ENCODE peak calls at places on chromosomes 1 and 21, in nine cellular contexts. W is spleen, I is choroid plexus epithelial cell, E is GM23338, S is stomach, Z is right lobe of liver, A is A549, X is Peyer's patch, C is GM12878. B is an unnamed sample.

GRCh38 chr1:116891396-116892072 is 18.2 kb upstream of the PTGFRN start:
- DNase-seq in W (no peak), I (no peak), E (no peak), S (no peak), Z (no peak), A (no peak), X (no peak), C (no peak), B (no peak)

GRCh38 chr1:5812295-5812694 is 179.9 kb downstream of the NPHP4 start:
- DNase-seq in W (no peak), I (no peak), E (no peak), S (no peak), Z (no peak), A (no peak), X (no peak), C (no peak), B (no peak)

GRCh38 chr1:172279951-172280350 is 140.5 kb upstream of the C1orf105 start:
- DNase-seq in W (no peak), I (no peak), E (no peak), S (no peak), Z (no peak), A (no peak), X (no peak), C (no peak), B (no peak)

GRCh38 chr1:88228153-88228552 is 455.9 kb upstream of the PKN2 start:
- DNase-seq in W (no peak), I (no peak), E (peak; percentile 12), S (no peak), Z (no peak), A (no peak), X (no peak), C (no peak), B (no peak)

GRCh38 chr1:171788696-171789095 is 7.2 kb downstream of the METTL13 start:
- DNase-seq in W (no peak), I (peak; percentile 71), E (no peak), S (no peak), Z (no peak), A (no peak), X (no peak), C (no peak), B (peak; percentile 44)

GRCh38 chr1:208977861-208978260 is 605.7 kb upstream of the CAMK1G start:
- DNase-seq in W (no peak), I (no peak), E (no peak), S (no peak), Z (no peak), A (no peak), X (no peak), C (no peak), B (no peak)

GRCh38 chr21:19607983-19608668 is 1204.5 kb upstream of the TMPRSS15 start:
- DNase-seq in W (no peak), I (peak; percentile 65), E (peak; percentile 33), S (no peak), Z (no peak), A (no peak), X (no peak), C (no peak), B (no peak)

GRCh38 chr1:200178340-200178739 is 150.8 kb downstream of the NR5A2 start:
- DNase-seq in W (no peak), I (no peak), E (no peak), S (no peak), Z (no peak), A (no peak), X (no peak), C (no peak), B (no peak)

GRCh38 chr1:177021741-177022140 is 142.8 kb downstream of the ASTN1 start:
- DNase-seq in W (no peak), I (no peak), E (no peak), S (no peak), Z (no peak), A (no peak), X (no peak), C (no peak), B (no peak)

GRCh38 chr1:92502247-92502646 is 15.5 kb upstream of the GFI1 start:
- DNase-seq in W (no peak), I (peak; percentile 69), E (no peak), S (no peak), Z (no peak), A (no peak), X (no peak), C (no peak), B (no peak)

GRCh38 chr1:31510853-31511789 is 65.2 kb upstream of the TINAGL1 start:
- DNase-seq in W (no peak), I (no peak), E (peak; percentile 19), S (no peak), Z (no peak), A (no peak), X (no peak), C (no peak), B (no peak)

GRCh38 chr1:57269621-57270235 is 154.1 kb downstream of the DAB1 start:
- DNase-seq in W (no peak), I (no peak), E (no peak), S (no peak), Z (no peak), A (no peak), X (no peak), C (no peak), B (no peak)

GRCh38 chr1:153869486-153869885 is 53.3 kb downstream of the GATAD2B start:
- DNase-seq in W (no peak), I (no peak), E (no peak), S (no peak), Z (no peak), A (no peak), X (no peak), C (no peak), B (no peak)

GRCh38 chr1:228362884-228363450 is 43.7 kb downstream of the TRIM11 start:
- DNase-seq in W (no peak), I (no peak), E (no peak), S (no peak), Z (no peak), A (no peak), X (no peak), C (no peak), B (no peak)

GRCh38 chr1:209546390-209547080 is 37.0 kb upstream of the CAMK1G start:
- DNase-seq in W (no peak), I (peak; percentile 71), E (no peak), S (no peak), Z (no peak), A (no peak), X (no peak), C (no peak), B (no peak)

GRCh38 chr1:235986869-235987268 is 78.0 kb downstream of the NID1 start:
- DNase-seq in W (no peak), I (no peak), E (no peak), S (no peak), Z (no peak), A (no peak), X (no peak), C (no peak), B (no peak)

GRCh38 chr1:93625582-93626327 is 55.9 kb downstream of the BCAR3 start:
- DNase-seq in W (no peak), I (peak; percentile 58), E (no peak), S (no peak), Z (no peak), A (no peak), X (no peak), C (no peak), B (peak; percentile 91)

GRCh38 chr1:151963288-151963687 is 30.4 kb downstream of the S100A10 start:
- DNase-seq in W (no peak), I (no peak), E (no peak), S (no peak), Z (no peak), A (no peak), X (no peak), C (no peak), B (no peak)

GRCh38 chr1:159311679-159312078 is 9.5 kb downstream of the FCER1A start:
- DNase-seq in W (no peak), I (no peak), E (peak; percentile 24), S (no peak), Z (no peak), A (no peak), X (no peak), C (no peak), B (no peak)

GRCh38 chr1:159318784-159319551 is 16.8 kb downstream of the FCER1A start:
- DNase-seq in W (no peak), I (no peak), E (no peak), S (no peak), Z (no peak), A (no peak), X (no peak), C (no peak), B (no peak)

DNA sequence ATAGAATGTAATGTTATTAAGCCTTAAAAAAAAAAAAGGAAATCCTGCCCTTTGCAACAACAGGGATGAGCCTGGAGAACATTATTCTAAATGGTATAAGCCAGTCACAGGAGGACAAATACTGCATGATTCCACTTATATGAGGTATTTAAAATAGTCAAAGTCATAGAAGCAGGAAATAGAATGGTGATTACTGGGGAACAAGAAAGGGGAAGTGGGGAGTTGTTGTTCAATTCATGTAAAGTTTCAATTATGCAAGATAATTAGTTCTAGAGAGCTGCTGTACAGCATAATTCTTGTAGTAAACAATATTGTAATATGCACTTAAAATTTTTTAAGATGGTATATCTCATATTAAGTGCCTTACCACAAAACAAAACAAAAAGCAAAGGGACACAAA is 13.2 kb downstream of the FCER1A start:
- DNase-seq in W (no peak), I (no peak), E (no peak), S (no peak), Z (no peak), A (no peak), X (no peak), C (no peak), B (no peak)
- TF ChIP-seq CTCF in W (no peak), I (no peak), E (no peak), S (no peak), Z (no peak), A (no peak), X (no peak), C (no peak), B (no peak)

DNA sequence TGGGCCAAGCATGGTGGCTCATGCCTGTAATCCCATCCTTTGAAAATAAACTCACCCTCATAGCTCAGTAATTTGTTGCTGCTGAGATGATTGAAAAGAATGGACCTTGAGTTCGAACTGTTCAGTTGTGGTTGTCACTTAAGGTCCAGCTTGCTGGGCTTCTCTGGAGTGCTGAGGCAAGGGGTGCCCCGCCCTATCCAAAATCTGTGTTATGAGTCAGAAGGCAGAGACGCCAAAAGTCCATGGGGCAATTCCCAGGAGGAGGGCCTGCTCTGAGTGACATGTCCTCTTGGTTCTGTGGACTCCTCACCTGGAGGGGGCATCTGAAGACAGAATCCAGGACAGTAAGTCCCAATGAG is 64.9 kb downstream of the MYOM3 start:
- DNase-seq in W (peak; percentile 12), I (no peak), E (no peak), S (no peak), Z (no peak), A (peak; percentile 58), X (no peak), C (no peak), B (peak; percentile 19)
- H3K4me3 ChIP-seq in W (no peak overlapping the region), I (no peak overlapping the region), E (no peak overlapping the region), S (no peak overlapping the region), Z (no peak overlapping the region), A (no peak overlapping the region), X (no peak overlapping the region), C (no peak overlapping the region), B (no peak overlapping the region)

GRCh38 chr1:84504580-84505021 is 1.6 kb upstream of the SPATA1 start:
- DNase-seq in W (no peak), I (peak; percentile 82), E (no peak), S (no peak), Z (no peak), A (no peak), X (no peak), C (no peak), B (no peak)
- TF ChIP-seq CTCF in W (no peak), I (peak; percentile 47), E (no peak), S (no peak), Z (no peak), A (no peak), X (no peak), C (no peak), B (no peak)

GRCh38 chr1:25818569-25818968 is 1.2 kb upstream of the MTFR1L start:
- DNase-seq in W (no peak), I (no peak), E (no peak), S (no peak), Z (no peak), A (no peak), X (no peak), C (no peak), B (no peak)
- H3K4me3 ChIP-seq in W (no peak overlapping the region), I (peak overlapping the region; percentile 92), E (peak overlapping the region; percentile 94), S (peak overlapping the region; percentile 94), Z (peak overlapping the region; percentile 94), A (peak overlapping the region; percentile 81), X (peak overlapping the region; percentile 79), C (no peak overlapping the region), B (peak overlapping the region; percentile 85)

B was measured in HFF-Myc.